ENCODE peak calls at places on chromosomes 3 and 15, in four cellular contexts. One of them, this sample, is unnamed. For H3K36me3, the result is how much of the 10 kb centered on the place peaks cover.

GRCh38 chr3:104909188-104909587 is 457.5 kb upstream of the ALCAM start:
- DNase-seq in psoas muscle: no peak
- DNase-seq in neural progenitor cell: no peak
- DNase-seq in heart right ventricle: no peak
- DNase-seq in this sample: no peak

GRCh38 chr3:181075098-181075497 is 85.6 kb upstream of the DNAJC19 start:
- DNase-seq in psoas muscle: no peak
- DNase-seq in neural progenitor cell: peak
- DNase-seq in heart right ventricle: no peak
- DNase-seq in this sample: no peak

GRCh38 chr15:75531041-75531450 is 48.1 kb downstream of the PTPN9 start:
- DNase-seq in psoas muscle: peak
- DNase-seq in neural progenitor cell: no peak
- DNase-seq in heart right ventricle: peak
- DNase-seq in this sample: no peak

GRCh38 chr15:101489633-101490407 is at the start of gene PCSK6:
- DNase-seq in psoas muscle: peak
- DNase-seq in neural progenitor cell: peak
- DNase-seq in heart right ventricle: no peak
- DNase-seq in this sample: no peak

GRCh38 chr3:21913791-21914190 is 162.8 kb upstream of the ZNF385D start:
- DNase-seq in psoas muscle: no peak
- DNase-seq in neural progenitor cell: no peak
- DNase-seq in heart right ventricle: no peak
- DNase-seq in this sample: no peak

GRCh38 chr3:187922704-187923393 is 177.6 kb upstream of the BCL6 start:
- DNase-seq in psoas muscle: no peak
- DNase-seq in neural progenitor cell: no peak
- DNase-seq in heart right ventricle: no peak
- DNase-seq in this sample: no peak

GRCh38 chr3:64650096-64650622 is 37.6 kb downstream of the ADAMTS9 start:
- DNase-seq in psoas muscle: no peak
- DNase-seq in neural progenitor cell: no peak
- DNase-seq in heart right ventricle: no peak
- DNase-seq in this sample: no peak

GRCh38 chr3:119181765-119182164 is 8.4 kb downstream of the UPK1B start:
- DNase-seq in psoas muscle: no peak
- DNase-seq in neural progenitor cell: no peak
- DNase-seq in heart right ventricle: no peak
- DNase-seq in this sample: no peak

GRCh38 chr3:169865176-169865800 is 4.4 kb downstream of the LRRC31 start:
- DNase-seq in psoas muscle: no peak
- DNase-seq in neural progenitor cell: no peak
- DNase-seq in heart right ventricle: no peak
- DNase-seq in this sample: no peak

GRCh38 chr15:48406240-48406891 is 75.1 kb downstream of the DUT start:
- DNase-seq in psoas muscle: no peak
- DNase-seq in neural progenitor cell: no peak
- DNase-seq in heart right ventricle: no peak
- DNase-seq in this sample: no peak

GRCh38 chr15:88035381-88035780 is 221.2 kb downstream of the NTRK3 start:
- DNase-seq in psoas muscle: no peak
- DNase-seq in neural progenitor cell: no peak
- DNase-seq in heart right ventricle: no peak
- DNase-seq in this sample: no peak

GRCh38 chr15:99925661-99926461 is 192.6 kb upstream of the LYSMD4 start:
- DNase-seq in psoas muscle: peak
- DNase-seq in neural progenitor cell: peak
- DNase-seq in heart right ventricle: peak
- DNase-seq in this sample: peak

GRCh38 chr15:69081310-69082004 is 67.0 kb downstream of the NOX5 start:
- DNase-seq in psoas muscle: peak
- DNase-seq in neural progenitor cell: no peak
- DNase-seq in heart right ventricle: peak
- DNase-seq in this sample: no peak

GRCh38 chr3:197454014-197454413 is 101.8 kb downstream of the BDH1 start:
- DNase-seq in psoas muscle: no peak
- DNase-seq in neural progenitor cell: no peak
- DNase-seq in heart right ventricle: no peak
- DNase-seq in this sample: no peak

GRCh38 chr3:36244728-36245127 is 135.6 kb upstream of the STAC start:
- DNase-seq in psoas muscle: no peak
- DNase-seq in neural progenitor cell: no peak
- DNase-seq in heart right ventricle: no peak
- DNase-seq in this sample: no peak

GRCh38 chr3:97389883-97390282 is 374.7 kb upstream of the ARL6 start:
- DNase-seq in psoas muscle: no peak
- DNase-seq in neural progenitor cell: no peak
- DNase-seq in heart right ventricle: no peak
- DNase-seq in this sample: no peak

GRCh38 chr15:73983211-73983727 is 8.8 kb downstream of the STOML1 start:
- DNase-seq in psoas muscle: peak
- DNase-seq in neural progenitor cell: no peak
- DNase-seq in heart right ventricle: peak
- DNase-seq in this sample: peak

GRCh38 chr3:134795776-134796312 is 784 bp downstream of the EPHB1 start:
- DNase-seq in psoas muscle: no peak
- DNase-seq in neural progenitor cell: peak
- DNase-seq in heart right ventricle: no peak
- DNase-seq in this sample: no peak

GRCh38 chr3:48047841-48048456 is 31.7 kb upstream of the MAP4 start:
- DNase-seq in psoas muscle: no peak
- DNase-seq in neural progenitor cell: no peak
- DNase-seq in heart right ventricle: no peak
- DNase-seq in this sample: no peak

GRCh38 chr3:71541313-71541712 is 42.2 kb downstream of the FOXP1 start:
- DNase-seq in psoas muscle: no peak
- DNase-seq in neural progenitor cell: no peak
- DNase-seq in heart right ventricle: no peak
- DNase-seq in this sample: no peak

DNA sequence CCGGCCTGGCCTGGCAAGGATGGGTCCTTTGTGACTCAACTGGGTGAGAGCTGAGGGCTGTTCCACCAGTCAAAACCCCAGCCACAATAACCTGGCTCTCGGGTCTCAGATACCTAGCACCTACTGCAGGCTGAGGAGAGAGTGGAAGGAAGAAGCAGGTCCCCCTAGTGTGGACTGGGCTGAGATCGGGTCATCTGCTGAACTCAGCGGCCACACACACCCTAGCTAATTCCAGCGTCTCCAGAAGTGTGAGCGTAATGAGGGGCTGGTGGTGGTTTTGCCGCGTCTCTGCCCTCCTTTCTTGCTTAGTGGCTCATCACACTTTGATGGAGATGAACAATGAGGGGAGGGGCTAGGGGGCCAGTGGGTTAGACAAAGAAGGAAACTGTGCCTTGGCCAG is 370.2 kb downstream of the WDR72 start:
- DNase-seq in psoas muscle: no peak
- DNase-seq in neural progenitor cell: peak
- DNase-seq in heart right ventricle: no peak
- DNase-seq in this sample: no peak
- H3K27ac ChIP-seq in psoas muscle: no peak
- H3K27ac ChIP-seq in neural progenitor cell: no peak
- H3K27ac ChIP-seq in heart right ventricle: no peak
- H3K27ac ChIP-seq in this sample: no peak

GRCh38 chr3:150721285-150722130 is 17.8 kb upstream of the ERICH6 start:
- DNase-seq in psoas muscle: no peak
- DNase-seq in neural progenitor cell: peak
- DNase-seq in heart right ventricle: no peak
- DNase-seq in this sample: no peak
- TF ChIP-seq CTCF in psoas muscle: peak
- TF ChIP-seq CTCF in neural progenitor cell: peak
- TF ChIP-seq CTCF in heart right ventricle: peak
- TF ChIP-seq CTCF in this sample: peak

DNA sequence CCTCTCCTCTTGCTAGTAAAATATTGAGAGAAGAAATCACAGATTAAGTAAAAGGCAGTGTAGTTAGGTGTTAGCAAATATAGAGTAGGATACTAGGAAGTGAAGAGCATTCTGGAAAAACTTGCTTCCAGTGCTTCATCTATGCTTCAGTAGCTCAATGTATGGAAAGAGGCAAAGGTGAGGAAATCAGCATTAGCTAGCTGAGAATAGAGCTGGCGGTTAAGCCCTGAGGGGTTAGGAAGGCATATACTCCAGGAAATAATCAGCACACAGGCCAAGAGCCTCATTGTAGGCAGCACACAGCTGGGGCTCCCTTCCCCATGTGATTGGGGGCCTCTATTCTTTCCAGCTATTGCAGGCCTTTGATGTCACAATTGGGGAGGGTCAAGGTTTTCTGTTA is 13.8 kb downstream of the RCCD1 start:
- DNase-seq in psoas muscle: no peak
- DNase-seq in neural progenitor cell: no peak
- DNase-seq in heart right ventricle: no peak
- DNase-seq in this sample: no peak
- H3K36me3 ChIP-seq in psoas muscle: under half
- H3K36me3 ChIP-seq in neural progenitor cell: under half
- H3K36me3 ChIP-seq in heart right ventricle: under half
- H3K36me3 ChIP-seq in this sample: under half

DNA sequence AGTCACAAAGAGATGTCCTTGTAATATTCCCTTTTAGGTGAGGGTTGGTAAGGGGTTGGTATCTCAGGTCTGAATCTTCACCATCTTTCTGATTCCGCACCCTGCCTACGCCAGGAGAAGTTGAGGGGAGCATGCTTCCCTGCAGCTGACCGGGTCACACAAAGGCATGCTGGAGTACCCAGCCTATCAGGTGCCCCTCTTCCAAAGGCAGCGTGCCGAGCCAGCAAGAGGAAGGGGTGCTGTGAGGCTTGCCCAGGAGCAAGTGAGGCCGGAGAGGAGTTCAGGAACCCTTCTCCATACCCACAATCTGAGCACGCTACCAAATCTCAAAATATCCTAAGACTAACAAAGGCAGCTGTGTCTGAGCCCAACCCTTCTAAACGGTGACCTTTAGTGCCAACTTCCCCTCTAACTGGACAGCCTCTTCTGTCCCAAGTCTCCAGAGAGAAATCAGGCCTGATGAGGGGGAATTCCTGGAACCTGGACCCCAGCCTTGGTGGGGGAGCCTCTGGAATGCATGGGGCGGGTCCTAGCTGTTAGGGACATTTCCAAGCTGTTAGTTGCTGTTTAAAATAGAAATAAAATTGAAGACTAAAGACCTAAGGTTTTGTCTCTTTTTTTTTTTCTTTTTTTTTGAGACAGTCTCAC is 19.8 kb downstream of the TYRO3 start:
- DNase-seq in psoas muscle: no peak
- DNase-seq in neural progenitor cell: no peak
- DNase-seq in heart right ventricle: no peak
- DNase-seq in this sample: no peak
- H3K27ac ChIP-seq in psoas muscle: no peak
- H3K27ac ChIP-seq in neural progenitor cell: no peak
- H3K27ac ChIP-seq in heart right ventricle: no peak
- H3K27ac ChIP-seq in this sample: no peak